ENCODE peak calls at places on chromosomes 13 and 19, in five cellular contexts. S, T, W, D and U are unnamed samples.

GRCh38 chr19:39104104-39104708 is 20.0 kb downstream of the ACP7 start:
- DNase-seq in S (no peak), T (no peak), W (peak; percentile 58), D (peak; percentile 42), U (no peak)

GRCh38 chr13:85405316-85405897 is 393.8 kb downstream of the SLITRK6 start:
- DNase-seq in S (no peak), T (no peak), W (no peak), D (no peak), U (no peak)

GRCh38 chr19:32673573-32673972 is 1.4 kb downstream of the ANKRD27 start:
- DNase-seq in S (no peak), T (no peak), W (no peak), D (no peak), U (no peak)

GRCh38 chr19:53880716-53881481 is 1.1 kb upstream of the PRKCG start:
- DNase-seq in S (no peak), T (no peak), W (no peak), D (no peak), U (no peak)

GRCh38 chr13:36030670-36031331 is 100.4 kb downstream of the DCLK1 start:
- DNase-seq in S (no peak), T (no peak), W (peak; percentile 20), D (no peak), U (no peak)

GRCh38 chr13:31035162-31035951 is 102.9 kb downstream of the TEX26 start:
- DNase-seq in S (no peak), T (no peak), W (peak; percentile 62), D (no peak), U (no peak)

GRCh38 chr13:87696458-87696857 is 25.3 kb downstream of the SLITRK5 start:
- DNase-seq in S (no peak), T (no peak), W (no peak), D (no peak), U (no peak)

GRCh38 chr13:93216122-93216521 is 10.5 kb upstream of the GPC6 start:
- DNase-seq in S (peak; percentile 71), T (no peak), W (no peak), D (no peak), U (no peak)

GRCh38 chr19:30091456-30091855 is 149.4 kb downstream of the URI1 start:
- DNase-seq in S (no peak), T (no peak), W (no peak), D (no peak), U (no peak)

GRCh38 chr13:111531505-111531904 is 211.1 kb downstream of the TEX29 start:
- DNase-seq in S (no peak), T (no peak), W (no peak), D (no peak), U (peak; percentile 6)

GRCh38 chr19:17549088-17549740 is 6.2 kb upstream of the COLGALT1 start:
- DNase-seq in S (no peak), T (no peak), W (no peak), D (no peak), U (peak; percentile 22)

GRCh38 chr19:34692541-34692940 is 15.1 kb downstream of the ZNF302 start:
- DNase-seq in S (no peak), T (no peak), W (no peak), D (no peak), U (no peak)

GRCh38 chr13:75318138-75318833 is 163.7 kb downstream of the TBC1D4 start:
- DNase-seq in S (no peak), T (no peak), W (no peak), D (no peak), U (no peak)
- H3K9ac ChIP-seq in S (no peak overlapping the region), T (no peak overlapping the region), W (no peak overlapping the region), D (no peak overlapping the region), U (no peak overlapping the region)

GRCh38 chr13:40562975-40563349 is 103.5 kb downstream of the FOXO1 start:
- DNase-seq in S (no peak), T (no peak), W (no peak), D (no peak), U (no peak)
- TF ChIP-seq SIN3A in S (no peak), T (no peak), W (no peak), D (no peak), U (no peak)

GRCh38 chr19:10615429-10616023 is 9.8 kb upstream of the SLC44A2 start:
- DNase-seq in S (no peak), T (no peak), W (no peak), D (no peak), U (no peak)

GRCh38 chr19:10617409-10618121 is 7.8 kb upstream of the SLC44A2 start:
- DNase-seq in S (no peak), T (no peak), W (peak; percentile 11), D (no peak), U (no peak)

GRCh38 chr19:10611907-10612306 is 13.4 kb upstream of the SLC44A2 start:
- DNase-seq in S (no peak), T (no peak), W (no peak), D (no peak), U (no peak)

DNA sequence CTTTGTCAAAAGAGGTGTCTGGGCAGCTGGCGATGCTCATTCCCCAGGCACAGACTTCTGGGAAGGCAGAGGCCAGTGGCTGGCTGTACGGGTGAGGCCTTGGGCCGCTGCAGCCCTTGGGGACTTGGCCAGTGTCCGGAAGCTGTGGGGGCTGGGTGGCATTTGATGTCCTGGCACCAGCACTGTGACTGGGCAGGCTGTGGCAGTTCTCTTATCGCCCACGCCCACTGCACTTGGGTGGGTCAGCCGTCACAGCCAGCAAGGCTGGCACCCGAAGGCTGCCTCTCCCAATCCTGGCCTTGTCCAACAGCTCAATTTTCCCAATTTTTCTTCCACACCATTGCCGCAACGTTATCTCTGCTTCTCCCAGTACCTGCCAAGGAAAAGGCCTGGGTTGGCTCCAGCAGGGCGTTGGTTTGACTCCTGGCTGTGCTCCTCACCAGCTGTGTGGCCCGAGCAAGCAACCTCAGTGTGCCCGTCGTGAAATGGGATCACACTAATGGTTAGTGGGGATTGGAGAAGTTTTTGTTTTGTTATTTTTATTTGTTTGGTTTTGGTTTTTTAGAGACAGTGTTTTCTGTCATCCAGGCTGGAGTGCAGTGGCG is 12.7 kb upstream of the SLC44A2 start:
- DNase-seq in S (no peak), T (no peak), W (peak; percentile 20), D (no peak), U (no peak)
- H3K9ac ChIP-seq in S (no peak overlapping the region), T (no peak overlapping the region), W (no peak overlapping the region), D (no peak overlapping the region), U (no peak overlapping the region)

GRCh38 chr19:3001235-3001800 is 24.0 kb downstream of the TLE6 start:
- DNase-seq in S (no peak), T (no peak), W (no peak), D (no peak), U (no peak)
- TF ChIP-seq SIN3A in S (no peak), T (no peak), W (no peak), D (no peak), U (no peak)

DNA sequence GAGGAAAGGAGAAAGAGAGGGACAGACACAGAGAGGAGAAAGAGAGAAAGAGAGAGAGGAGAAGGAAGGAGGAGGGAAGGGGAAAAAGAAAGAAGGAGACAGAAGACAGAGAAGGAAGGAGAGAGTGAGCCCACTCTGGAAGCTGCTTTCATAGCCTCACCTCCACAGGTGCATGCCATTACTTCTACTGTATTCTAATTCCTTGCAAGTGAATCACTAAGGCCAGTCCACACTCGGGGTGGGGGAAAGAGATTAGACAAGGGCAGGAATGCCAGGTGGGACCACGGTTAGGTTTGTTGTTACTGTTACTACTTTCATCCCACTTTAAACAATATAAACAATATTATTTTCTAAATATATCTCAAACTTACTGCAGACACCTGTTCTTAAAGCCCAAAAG is 684.5 kb upstream of the ARGLU1 start:
- DNase-seq in S (no peak), T (no peak), W (no peak), D (no peak), U (no peak)
- H3K9ac ChIP-seq in S (no peak overlapping the region), T (no peak overlapping the region), W (no peak overlapping the region), D (no peak overlapping the region), U (no peak overlapping the region)

GRCh38 chr19:56217039-56217949 is 15.2 kb downstream of the ZSCAN5C start:
- DNase-seq in S (peak; percentile 27), T (no peak), W (peak; percentile 39), D (no peak), U (no peak)
- TF ChIP-seq SIN3A in S (no peak), T (no peak), W (no peak), D (no peak), U (no peak)

GRCh38 chr13:25167775-25168174 is 4.3 kb downstream of the AMER2 start:
- DNase-seq in S (no peak), T (no peak), W (no peak), D (no peak), U (no peak)
- H3K9ac ChIP-seq in S (no peak overlapping the region), T (no peak overlapping the region), W (no peak overlapping the region), D (no peak overlapping the region), U (no peak overlapping the region)

GRCh38 chr13:48892311-48892710 is 83.4 kb upstream of the FNDC3A start:
- DNase-seq in S (no peak), T (no peak), W (no peak), D (peak; percentile 14), U (peak; percentile 59)
- TF ChIP-seq SIN3A in S (no peak), T (no peak), W (no peak), D (no peak), U (no peak)

GRCh38 chr13:108269601-108270328 is at the start of gene TNFSF13B:
- DNase-seq in S (peak; percentile 9), T (peak; percentile 74), W (peak; percentile 15), D (peak; percentile 7), U (no peak)

GRCh38 chr13:108267338-108267737 is 2.2 kb upstream of the TNFSF13B start:
- DNase-seq in S (no peak), T (no peak), W (no peak), D (no peak), U (no peak)

GRCh38 chr13:108268713-108269112 is 805 bp upstream of the TNFSF13B start:
- DNase-seq in S (no peak), T (no peak), W (no peak), D (no peak), U (no peak)

GRCh38 chr13:108263961-108264360 is 5.6 kb upstream of the TNFSF13B start:
- DNase-seq in S (no peak), T (no peak), W (no peak), D (no peak), U (no peak)

GRCh38 chr13:108266316-108266936 is 3.1 kb upstream of the TNFSF13B start:
- DNase-seq in S (no peak), T (no peak), W (peak; percentile 3), D (no peak), U (no peak)
- H3K9ac ChIP-seq in S (no peak overlapping the region), T (peak overlapping the region; percentile 14), W (no peak overlapping the region), D (no peak overlapping the region), U (no peak overlapping the region)